ENCODE peak calls at places on chromosomes 3 and 15, in four cellular contexts. N is neuronal stem cell, W is H9, X is mesenchymal stem cell. A is an unnamed sample.

GRCh38 chr3:53162672-53163458 is 1.9 kb downstream of the PRKCD start:
- DNase-seq in W (no peak), N (no peak), X (peak), A (no peak)

GRCh38 chr15:75673426-75674247 is 25.9 kb downstream of the SNX33 start:
- DNase-seq in X (peak), N (no peak), W (no peak), A (peak)

GRCh38 chr3:53643757-53644156 is 149.3 kb downstream of the CACNA1D start:
- DNase-seq in W (peak), N (no peak), X (no peak), A (no peak)

GRCh38 chr15:41104234-41104633 is 11.8 kb downstream of the INO80 start:
- DNase-seq in X (peak), N (no peak), W (no peak), A (peak)

GRCh38 chr15:27769652-27770051 is 329.5 kb downstream of the OCA2 start:
- DNase-seq in W (no peak), X (no peak), N (no peak), A (no peak)

GRCh38 chr3:76997733-76998132 is 42.2 kb upstream of the ROBO2 start:
- DNase-seq in W (no peak), X (peak), N (no peak), A (peak)

GRCh38 chr3:125651246-125651645 is 55.9 kb upstream of the OSBPL11 start:
- DNase-seq in N (no peak), W (no peak), X (peak), A (peak)

GRCh38 chr15:81071130-81071529 is 62.9 kb upstream of the CFAP161 start:
- DNase-seq in X (no peak), W (no peak), N (no peak), A (peak)

GRCh38 chr3:149579838-149580542 is 77.8 kb downstream of the WWTR1 start:
- DNase-seq in X (peak), W (no peak), N (no peak), A (peak)

GRCh38 chr3:50267280-50267913 is 1.6 kb upstream of the SEMA3B start:
- DNase-seq in W (no peak), X (no peak), N (no peak), A (no peak)

GRCh38 chr3:63228677-63229076 is 49.4 kb upstream of the SYNPR start:
- DNase-seq in W (peak), N (peak), X (peak), A (peak)

GRCh38 chr15:56491110-56491722 is 26.3 kb upstream of the MNS1 start:
- DNase-seq in W (peak), X (peak), N (peak), A (peak)

GRCh38 chr15:91696981-91697380 is 156.5 kb upstream of the SLCO3A1 start:
- DNase-seq in W (no peak), X (no peak), N (no peak), A (no peak)

GRCh38 chr3:149934524-149934923 is 36.2 kb downstream of the PFN2 start:
- DNase-seq in W (no peak), N (no peak), X (peak), A (peak)

GRCh38 chr3:156750874-156751245 is 75.3 kb upstream of the LEKR1 start:
- DNase-seq in X (no peak), W (no peak), N (no peak), A (peak)

GRCh38 chr15:77035999-77036471 is 34.9 kb downstream of the TSPAN3 start:
- DNase-seq in X (no peak), W (peak), N (no peak), A (no peak)

GRCh38 chr15:34684351-34684750 is 70.4 kb downstream of the GJD2 start:
- DNase-seq in N (no peak), W (no peak), X (no peak), A (no peak)

GRCh38 chr3:141412087-141412935 is 44.0 kb downstream of the ZBTB38 start:
- DNase-seq in N (no peak), X (peak), W (no peak), A (peak)

GRCh38 chr3:18758047-18758704 is 333.0 kb upstream of the SATB1 start:
- DNase-seq in X (peak), N (peak), W (peak), A (no peak)

GRCh38 chr3:56829543-56829942 is 27.8 kb upstream of the ARHGEF3 start:
- DNase-seq in W (no peak), N (no peak), X (peak), A (no peak)

GRCh38 chr15:80831192-80831591 is 52.0 kb downstream of the CEMIP start:
- DNase-seq in X (no peak), N (no peak), W (no peak), A (no peak)

GRCh38 chr15:98649621-98649995 is 1.3 kb downstream of the IGF1R start:
- DNase-seq in W (no peak), X (peak), N (no peak), A (no peak)

GRCh38 chr3:161348791-161349400 is 22.4 kb downstream of the SPTSSB start:
- DNase-seq in N (no peak), W (no peak), X (peak), A (no peak)

GRCh38 chr3:180680097-180680430 is 775 bp upstream of the CCDC39 start:
- DNase-seq in W (peak), X (no peak), N (no peak), A (peak)

GRCh38 chr3:113295463-113295862 is 84.1 kb downstream of the BOC start:
- DNase-seq in W (no peak), N (no peak), X (no peak), A (no peak)

GRCh38 chr15:99345242-99345641 is 94.0 kb downstream of the LRRC28 start:
- DNase-seq in N (no peak), X (no peak), W (no peak), A (no peak)

GRCh38 chr15:89828324-89829145 is 13.9 kb upstream of the ANPEP start:
- DNase-seq in X (peak), N (no peak), W (no peak), A (peak)

GRCh38 chr15:48641416-48641815 is 4.1 kb downstream of the FBN1 start:
- DNase-seq in X (peak), W (no peak), N (no peak), A (peak)

GRCh38 chr3:192409203-192409837 is 318.0 kb downstream of the FGF12 start:
- DNase-seq in W (peak), X (peak), N (peak), A (no peak)

GRCh38 chr3:113698891-113699465 is 2.5 kb upstream of the USF3 start:
- DNase-seq in N (no peak), W (peak), X (no peak), A (peak)

GRCh38 chr3:23873941-23874340 is 42.8 kb downstream of the NKIRAS1 start:
- DNase-seq in W (no peak), X (no peak), N (no peak), A (peak)

GRCh38 chr3:115321396-115321795 is 174.3 kb upstream of the ZBTB20 start:
- DNase-seq in W (no peak), N (no peak), X (peak), A (peak)

GRCh38 chr3:119529883-119530282 is 29.5 kb downstream of the CD80 start:
- DNase-seq in N (no peak), W (no peak), X (peak), A (peak)

DNA sequence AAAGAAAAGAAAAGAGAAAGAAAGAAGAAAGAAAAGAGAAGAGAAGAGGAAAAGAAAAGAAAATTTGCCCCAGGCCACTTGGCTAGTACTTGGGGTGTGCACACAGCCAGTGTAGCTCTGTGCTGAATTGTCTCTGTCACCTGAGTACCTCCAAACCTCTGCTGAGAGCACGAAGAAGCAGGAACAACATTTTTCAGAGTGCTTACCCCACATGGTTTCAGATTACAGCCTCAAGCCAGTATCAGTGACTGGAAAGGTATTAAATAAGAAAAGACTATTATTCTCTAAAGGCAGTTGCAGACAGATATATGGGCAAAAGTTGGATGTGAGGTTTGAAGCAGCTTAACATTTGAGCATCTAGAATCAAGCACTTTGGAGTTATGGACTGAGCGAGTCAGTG is 113.3 kb upstream of the PHLDB2 start:
- DNase-seq in X (no peak), W (no peak), N (no peak), A (no peak)
- H3K4ac ChIP-seq in X (no peak), W (no peak), N (no peak), A (no peak)

DNA sequence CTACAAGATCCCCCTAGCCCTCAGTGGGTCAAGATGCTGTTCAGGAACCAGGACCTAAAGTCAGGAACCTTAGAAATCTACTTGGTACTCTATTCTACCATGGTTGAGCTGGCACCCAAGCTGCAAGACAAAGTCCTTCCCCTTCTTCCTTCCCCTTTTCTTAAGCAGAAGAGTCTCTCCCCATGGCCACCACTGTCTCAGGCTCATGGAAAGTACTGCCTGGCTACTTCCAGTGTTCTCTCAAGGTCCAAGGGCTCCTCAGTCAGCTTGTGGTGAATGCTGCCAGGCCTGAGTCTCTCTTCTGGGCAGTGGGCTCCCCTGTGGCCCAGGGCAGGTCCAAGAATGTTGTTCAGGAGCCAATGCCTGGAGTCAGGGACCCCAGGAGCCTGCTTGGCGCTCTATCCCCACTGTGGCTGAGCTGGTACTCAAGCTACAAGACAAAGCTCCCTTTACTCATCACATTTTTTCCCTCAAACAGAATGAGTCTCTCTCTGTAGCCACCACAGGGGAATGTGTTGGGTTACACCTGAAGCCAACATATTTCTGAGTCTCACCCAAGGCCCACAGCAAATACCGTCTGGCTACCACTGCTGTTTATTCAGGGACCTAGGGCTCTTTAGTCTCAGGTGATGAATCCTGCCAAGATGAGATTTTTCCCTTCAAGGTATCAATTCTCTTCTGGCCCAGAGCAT is 18.1 kb upstream of the SLC27A2 start:
- DNase-seq in X (no peak), N (no peak), W (no peak), A (no peak)
- H3K4ac ChIP-seq in X (no peak), N (no peak), W (no peak), A (peak)

GRCh38 chr3:196489747-196490146 is 13.8 kb downstream of the RNF168 start:
- DNase-seq in X (no peak), W (no peak), N (no peak), A (no peak)
- H3K4ac ChIP-seq in X (no peak), W (no peak), N (no peak), A (no peak)

GRCh38 chr3:73766599-73767378 is 142.0 kb upstream of the PDZRN3 start:
- DNase-seq in W (no peak), X (peak), N (no peak), A (peak)
- H3K4ac ChIP-seq in W (no peak), X (no peak), N (no peak), A (peak)

DNA sequence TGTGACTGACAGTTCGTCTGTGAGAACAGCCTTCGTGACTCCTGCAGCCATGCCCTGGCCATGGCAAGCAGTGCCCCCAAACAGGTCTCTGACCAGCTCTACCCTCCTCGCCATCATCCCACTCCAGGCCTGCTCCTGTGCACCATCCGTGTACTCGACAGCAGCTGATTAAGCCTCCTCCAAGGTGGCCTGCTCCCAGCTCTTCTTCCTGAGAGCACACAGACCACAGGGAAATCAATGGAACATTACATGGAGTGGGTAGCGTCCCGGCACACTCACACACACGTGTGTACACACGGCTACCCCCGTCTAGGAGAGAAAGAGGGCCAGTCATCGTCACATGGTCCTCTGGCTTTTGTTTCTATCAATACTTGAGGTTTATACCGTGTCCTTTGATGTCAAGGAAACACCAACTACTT is 21.1 kb downstream of the ANXA2 start:
- DNase-seq in W (no peak), X (no peak), N (no peak), A (no peak)
- H3K4ac ChIP-seq in W (no peak), X (peak), N (peak), A (peak)

A was measured in IMR-90.